ENCODE peak calls at places on chromosomes 5 and 9, in five cellular contexts. L is left ventricle myocardium inferior, R is IMR-90, M is CD14-positive monocyte, O is fibroblast of the conjunctiva. Q is an unnamed sample.

GRCh38 chr9:88801214-88801796 is 190.0 kb upstream of the S1PR3 start:
- DNase-seq in L (no peak), R (no peak), M (no peak), O (no peak), Q (no peak)

GRCh38 chr5:116313366-116313765 is 228.5 kb downstream of the COMMD10 start:
- DNase-seq in L (no peak), R (no peak), M (no peak), O (no peak), Q (no peak)

GRCh38 chr9:123338710-123339665 is 17.0 kb upstream of the CRB2 start:
- DNase-seq in L (peak; percentile 37), R (no peak), M (peak; percentile 87), O (no peak), Q (no peak)

GRCh38 chr5:127176769-127177168 is 103.5 kb upstream of the C5orf63 start:
- DNase-seq in L (no peak), R (no peak), M (no peak), O (no peak), Q (no peak)

GRCh38 chr9:3868012-3868411 is 342.2 kb upstream of the RFX3 start:
- DNase-seq in L (no peak), R (peak; percentile 13), M (no peak), O (no peak), Q (no peak)

GRCh38 chr9:69223605-69224004 is 49.5 kb downstream of the TJP2 start:
- DNase-seq in L (no peak), R (peak; percentile 70), M (no peak), O (peak; percentile 45), Q (peak; percentile 32)

GRCh38 chr9:127976498-127976897 is 4.3 kb downstream of the EEIG1 start:
- DNase-seq in L (no peak), R (no peak), M (no peak), O (no peak), Q (no peak)

GRCh38 chr5:15446552-15446951 is 53.4 kb upstream of the FBXL7 start:
- DNase-seq in L (no peak), R (peak; percentile 33), M (no peak), O (no peak), Q (no peak)

GRCh38 chr5:115267617-115268016 is 4.9 kb upstream of the PGGT1B start:
- DNase-seq in L (no peak), R (peak; percentile 83), M (no peak), O (no peak), Q (no peak)

GRCh38 chr5:96408276-96408777 is 24.7 kb downstream of the PCSK1 start:
- DNase-seq in L (no peak), R (peak; percentile 25), M (no peak), O (peak; percentile 55), Q (no peak)

GRCh38 chr9:103798620-103799019 is 295.5 kb upstream of the SMC2 start:
- DNase-seq in L (no peak), R (no peak), M (no peak), O (peak; percentile 56), Q (peak; percentile 3)

GRCh38 chr5:16600397-16600796 is 16.4 kb downstream of the RETREG1 start:
- DNase-seq in L (peak; percentile 73), R (no peak), M (peak; percentile 59), O (peak; percentile 14), Q (no peak)

GRCh38 chr5:81192351-81192750 is 40.8 kb upstream of the CKMT2 start:
- DNase-seq in L (no peak), R (no peak), M (no peak), O (no peak), Q (no peak)

GRCh38 chr5:172939561-172939960 is 19.7 kb upstream of the RPL26L1 start:
- DNase-seq in L (no peak), R (peak; percentile 39), M (no peak), O (no peak), Q (no peak)

GRCh38 chr9:115668506-115668905 is 485.1 kb upstream of the PAPPA start:
- DNase-seq in L (no peak), R (peak; percentile 94), M (no peak), O (peak; percentile 56), Q (no peak)

GRCh38 chr9:89743576-89744254 is 138.9 kb downstream of the GADD45G start:
- DNase-seq in L (no peak), R (no peak), M (no peak), O (no peak), Q (no peak)

GRCh38 chr9:125744616-125745387 is 2.4 kb upstream of the PBX3 start:
- DNase-seq in L (no peak), R (peak; percentile 79), M (no peak), O (no peak), Q (no peak)

GRCh38 chr9:4837768-4838546 is 45.2 kb downstream of the RCL1 start:
- DNase-seq in L (no peak), R (peak; percentile 93), M (no peak), O (no peak), Q (peak; percentile 99)

GRCh38 chr5:172931001-172931536 is 28.2 kb upstream of the RPL26L1 start:
- DNase-seq in L (no peak), R (peak; percentile 97), M (no peak), O (no peak), Q (no peak)

GRCh38 chr9:80841888-80842287 is 847.5 kb downstream of the TLE1 start:
- DNase-seq in L (no peak), R (no peak), M (no peak), O (no peak), Q (no peak)

GRCh38 chr5:75885849-75886596 is 168.8 kb upstream of the POC5 start:
- DNase-seq in L (no peak), R (no peak), M (no peak), O (no peak), Q (no peak)

GRCh38 chr5:131209506-131210191 is 38.9 kb downstream of the LYRM7 start:
- DNase-seq in L (no peak), R (no peak), M (peak; percentile 75), O (no peak), Q (no peak)

GRCh38 chr9:68947015-68947414 is 66.9 kb downstream of the PRKACG start:
- DNase-seq in L (no peak), R (no peak), M (no peak), O (no peak), Q (no peak)

GRCh38 chr5:137344723-137345322 is 154.3 kb downstream of the SPOCK1 start:
- DNase-seq in L (no peak), R (peak; percentile 53), M (no peak), O (peak; percentile 56), Q (peak; percentile 4)

GRCh38 chr9:109811876-109812275 is 31.9 kb downstream of the PALM2AKAP2 start:
- DNase-seq in L (no peak), R (no peak), M (no peak), O (no peak), Q (no peak)

GRCh38 chr5:142816577-142816976 is 46.4 kb downstream of the ARHGAP26 start:
- DNase-seq in L (peak; percentile 68), R (peak; percentile 57), M (no peak), O (no peak), Q (no peak)

GRCh38 chr5:73759771-73760170 is 133.8 kb downstream of the ARHGEF28 start:
- DNase-seq in L (no peak), R (peak; percentile 45), M (no peak), O (no peak), Q (no peak)

GRCh38 chr5:91225848-91226686 is 157.1 kb downstream of the ARRDC3 start:
- DNase-seq in L (no peak), R (no peak), M (no peak), O (no peak), Q (no peak)

GRCh38 chr5:88732862-88733261 is 150.1 kb downstream of the MEF2C start:
- DNase-seq in L (no peak), R (no peak), M (no peak), O (no peak), Q (no peak)

GRCh38 chr5:51225671-51226419 is 157.4 kb upstream of the ISL1 start:
- DNase-seq in L (no peak), R (no peak), M (no peak), O (no peak), Q (no peak)

GRCh38 chr5:114010362-114010761 is 351.5 kb upstream of the KCNN2 start:
- DNase-seq in L (no peak), R (peak; percentile 87), M (no peak), O (no peak), Q (no peak)

GRCh38 chr5:68843600-68844342 is 250.0 kb upstream of the SLC30A5 start:
- DNase-seq in L (no peak), R (no peak), M (no peak), O (no peak), Q (no peak)

GRCh38 chr5:137858223-137858916 is 9.3 kb upstream of the MYOT start:
- DNase-seq in L (no peak), R (peak; percentile 7), M (no peak), O (no peak), Q (no peak)

GRCh38 chr5:92775711-92776615 is 805.1 kb downstream of the NR2F1-AS1 start:
- DNase-seq in L (no peak), R (peak; percentile 62), M (no peak), O (no peak), Q (no peak)

GRCh38 chr9:87112656-87113055 is 165.3 kb upstream of the GAS1 start:
- DNase-seq in L (no peak), R (peak; percentile 48), M (no peak), O (no peak), Q (no peak)

GRCh38 chr5:6483880-6484382 is 35.3 kb downstream of the UBE2QL1 start:
- DNase-seq in L (no peak), R (no peak), M (no peak), O (no peak), Q (no peak)

Q was measured in smooth muscle cell of the brain vasculature.